ENCODE peak calls at places on chromosomes 11 and 22, in ten cellular contexts. One of them, this sample, is unnamed. For H3K4me1, the result is how much of the 10 kb centered on the place peaks cover.

GRCh38 chr22:23835773-23836144 is 3.0 kb downstream of the DERL3 start:
- DNase-seq in endothelial cell of umbilical vein: no peak
- DNase-seq in breast epithelium: no peak
- DNase-seq in stomach: no peak
- DNase-seq in HCT116: no peak
- DNase-seq in transverse colon: no peak
- DNase-seq in HepG2: no peak
- DNase-seq in vagina: no peak
- DNase-seq in suprapubic skin: peak
- DNase-seq in esophagus muscularis mucosa: no peak
- DNase-seq in this sample: peak

GRCh38 chr11:20109731-20110445 is 50.4 kb downstream of the DBX1 start:
- DNase-seq in endothelial cell of umbilical vein: no peak
- DNase-seq in breast epithelium: no peak
- DNase-seq in stomach: no peak
- DNase-seq in HCT116: no peak
- DNase-seq in transverse colon: no peak
- DNase-seq in HepG2: no peak
- DNase-seq in vagina: no peak
- DNase-seq in suprapubic skin: no peak
- DNase-seq in esophagus muscularis mucosa: no peak
- DNase-seq in this sample: no peak

GRCh38 chr22:17214416-17215043 is 4.7 kb downstream of the ADA2 start:
- DNase-seq in endothelial cell of umbilical vein: no peak
- DNase-seq in breast epithelium: no peak
- DNase-seq in stomach: no peak
- DNase-seq in HCT116: no peak
- DNase-seq in transverse colon: no peak
- DNase-seq in HepG2: no peak
- DNase-seq in vagina: no peak
- DNase-seq in suprapubic skin: no peak
- DNase-seq in esophagus muscularis mucosa: no peak
- DNase-seq in this sample: no peak

GRCh38 chr11:84655729-84656128 is 971.4 kb downstream of the DLG2 start:
- DNase-seq in endothelial cell of umbilical vein: no peak
- DNase-seq in breast epithelium: no peak
- DNase-seq in stomach: no peak
- DNase-seq in HCT116: no peak
- DNase-seq in transverse colon: no peak
- DNase-seq in HepG2: no peak
- DNase-seq in vagina: no peak
- DNase-seq in suprapubic skin: no peak
- DNase-seq in esophagus muscularis mucosa: no peak
- DNase-seq in this sample: no peak

GRCh38 chr22:20494978-20495860 is at the start of gene KLHL22:
- DNase-seq in endothelial cell of umbilical vein: peak
- DNase-seq in breast epithelium: no peak
- DNase-seq in stomach: peak
- DNase-seq in HCT116: no peak
- DNase-seq in transverse colon: peak
- DNase-seq in HepG2: peak
- DNase-seq in vagina: no peak
- DNase-seq in suprapubic skin: peak
- DNase-seq in esophagus muscularis mucosa: no peak
- DNase-seq in this sample: no peak

GRCh38 chr11:69828276-69828970 is 9.2 kb upstream of the FGF3 start:
- DNase-seq in endothelial cell of umbilical vein: no peak
- DNase-seq in breast epithelium: no peak
- DNase-seq in stomach: no peak
- DNase-seq in HCT116: no peak
- DNase-seq in transverse colon: peak
- DNase-seq in HepG2: no peak
- DNase-seq in vagina: no peak
- DNase-seq in suprapubic skin: no peak
- DNase-seq in esophagus muscularis mucosa: no peak
- DNase-seq in this sample: peak

GRCh38 chr11:120871924-120872323 is 152.0 kb upstream of the TBCEL start:
- DNase-seq in endothelial cell of umbilical vein: no peak
- DNase-seq in breast epithelium: no peak
- DNase-seq in stomach: no peak
- DNase-seq in HCT116: no peak
- DNase-seq in transverse colon: no peak
- DNase-seq in HepG2: no peak
- DNase-seq in vagina: no peak
- DNase-seq in suprapubic skin: no peak
- DNase-seq in esophagus muscularis mucosa: no peak
- DNase-seq in this sample: no peak

GRCh38 chr11:69480547-69481392 is 693 bp upstream of the LINC01488 start:
- DNase-seq in endothelial cell of umbilical vein: no peak
- DNase-seq in breast epithelium: peak
- DNase-seq in stomach: no peak
- DNase-seq in HCT116: no peak
- DNase-seq in transverse colon: peak
- DNase-seq in HepG2: peak
- DNase-seq in vagina: no peak
- DNase-seq in suprapubic skin: no peak
- DNase-seq in esophagus muscularis mucosa: no peak
- DNase-seq in this sample: peak

GRCh38 chr11:76674517-76675400 is 4.2 kb upstream of the LRRC32 start:
- DNase-seq in endothelial cell of umbilical vein: no peak
- DNase-seq in breast epithelium: no peak
- DNase-seq in stomach: no peak
- DNase-seq in HCT116: no peak
- DNase-seq in transverse colon: no peak
- DNase-seq in HepG2: no peak
- DNase-seq in vagina: no peak
- DNase-seq in suprapubic skin: no peak
- DNase-seq in esophagus muscularis mucosa: no peak
- DNase-seq in this sample: no peak

GRCh38 chr22:50002791-50003190 is 9.8 kb downstream of the IL17REL start:
- DNase-seq in endothelial cell of umbilical vein: no peak
- DNase-seq in breast epithelium: no peak
- DNase-seq in stomach: no peak
- DNase-seq in HCT116: no peak
- DNase-seq in transverse colon: peak
- DNase-seq in HepG2: no peak
- DNase-seq in vagina: peak
- DNase-seq in suprapubic skin: no peak
- DNase-seq in esophagus muscularis mucosa: no peak
- DNase-seq in this sample: no peak

GRCh38 chr11:35242412-35242811 is 103.4 kb downstream of the CD44 start:
- DNase-seq in endothelial cell of umbilical vein: no peak
- DNase-seq in breast epithelium: no peak
- DNase-seq in stomach: no peak
- DNase-seq in HCT116: no peak
- DNase-seq in transverse colon: no peak
- DNase-seq in HepG2: no peak
- DNase-seq in vagina: no peak
- DNase-seq in suprapubic skin: no peak
- DNase-seq in esophagus muscularis mucosa: no peak
- DNase-seq in this sample: no peak

GRCh38 chr11:55942785-55943392 is 6.7 kb upstream of the OR5I1 start:
- DNase-seq in endothelial cell of umbilical vein: peak
- DNase-seq in breast epithelium: no peak
- DNase-seq in stomach: no peak
- DNase-seq in HCT116: peak
- DNase-seq in transverse colon: no peak
- DNase-seq in HepG2: peak
- DNase-seq in vagina: no peak
- DNase-seq in suprapubic skin: no peak
- DNase-seq in esophagus muscularis mucosa: no peak
- DNase-seq in this sample: no peak

GRCh38 chr22:48248901-48249455 is 1486.5 kb downstream of the TBC1D22A start:
- DNase-seq in endothelial cell of umbilical vein: no peak
- DNase-seq in breast epithelium: no peak
- DNase-seq in stomach: no peak
- DNase-seq in HCT116: no peak
- DNase-seq in transverse colon: no peak
- DNase-seq in HepG2: no peak
- DNase-seq in vagina: no peak
- DNase-seq in suprapubic skin: no peak
- DNase-seq in esophagus muscularis mucosa: no peak
- DNase-seq in this sample: peak

GRCh38 chr11:13238879-13239514 is 38.6 kb upstream of the BMAL1 start:
- DNase-seq in endothelial cell of umbilical vein: peak
- DNase-seq in breast epithelium: no peak
- DNase-seq in stomach: peak
- DNase-seq in HCT116: peak
- DNase-seq in transverse colon: peak
- DNase-seq in HepG2: peak
- DNase-seq in vagina: no peak
- DNase-seq in suprapubic skin: peak
- DNase-seq in esophagus muscularis mucosa: no peak
- DNase-seq in this sample: no peak

GRCh38 chr11:110908401-110909106 is 196.3 kb upstream of the ARHGAP20 start:
- DNase-seq in endothelial cell of umbilical vein: no peak
- DNase-seq in breast epithelium: no peak
- DNase-seq in stomach: no peak
- DNase-seq in HCT116: no peak
- DNase-seq in transverse colon: no peak
- DNase-seq in HepG2: no peak
- DNase-seq in vagina: no peak
- DNase-seq in suprapubic skin: no peak
- DNase-seq in esophagus muscularis mucosa: peak
- DNase-seq in this sample: no peak

GRCh38 chr11:65551572-65552398 is 6.4 kb downstream of the LTBP3 start:
- DNase-seq in endothelial cell of umbilical vein: peak
- DNase-seq in breast epithelium: peak
- DNase-seq in stomach: peak
- DNase-seq in HCT116: peak
- DNase-seq in transverse colon: peak
- DNase-seq in HepG2: peak
- DNase-seq in vagina: no peak
- DNase-seq in suprapubic skin: no peak
- DNase-seq in esophagus muscularis mucosa: no peak
- DNase-seq in this sample: peak

GRCh38 chr11:8356216-8356615 is 92.5 kb upstream of the LMO1 start:
- DNase-seq in endothelial cell of umbilical vein: no peak
- DNase-seq in breast epithelium: no peak
- DNase-seq in stomach: no peak
- DNase-seq in HCT116: no peak
- DNase-seq in transverse colon: no peak
- DNase-seq in HepG2: no peak
- DNase-seq in vagina: no peak
- DNase-seq in suprapubic skin: no peak
- DNase-seq in esophagus muscularis mucosa: no peak
- DNase-seq in this sample: peak
- H3K4me1 ChIP-seq in endothelial cell of umbilical vein: under half
- H3K4me1 ChIP-seq in breast epithelium: under half
- H3K4me1 ChIP-seq in stomach: under half
- H3K4me1 ChIP-seq in HCT116: under half
- H3K4me1 ChIP-seq in transverse colon: under half
- H3K4me1 ChIP-seq in HepG2: under half
- H3K4me1 ChIP-seq in vagina: under half
- H3K4me1 ChIP-seq in suprapubic skin: under half
- H3K4me1 ChIP-seq in esophagus muscularis mucosa: under half
- H3K4me1 ChIP-seq in this sample: under half

GRCh38 chr22:37519268-37520195 is at the start of gene CARD10:
- DNase-seq in endothelial cell of umbilical vein: peak
- DNase-seq in breast epithelium: no peak
- DNase-seq in stomach: peak
- DNase-seq in HCT116: no peak
- DNase-seq in transverse colon: peak
- DNase-seq in HepG2: no peak
- DNase-seq in vagina: no peak
- DNase-seq in suprapubic skin: no peak
- DNase-seq in esophagus muscularis mucosa: no peak
- DNase-seq in this sample: no peak
- TF ChIP-seq POLR2A in endothelial cell of umbilical vein: peak
- TF ChIP-seq POLR2A in breast epithelium: no peak
- TF ChIP-seq POLR2A in stomach: no peak
- TF ChIP-seq POLR2A in HCT116: no peak
- TF ChIP-seq POLR2A in transverse colon: no peak
- TF ChIP-seq POLR2A in HepG2: no peak
- TF ChIP-seq POLR2A in vagina: no peak
- TF ChIP-seq POLR2A in suprapubic skin: no peak
- TF ChIP-seq POLR2A in esophagus muscularis mucosa: no peak
- TF ChIP-seq POLR2A in this sample: no peak

GRCh38 chr11:12220305-12220704 is 109.9 kb downstream of the MICAL2 start:
- DNase-seq in endothelial cell of umbilical vein: peak
- DNase-seq in breast epithelium: no peak
- DNase-seq in stomach: peak
- DNase-seq in HCT116: no peak
- DNase-seq in transverse colon: peak
- DNase-seq in HepG2: no peak
- DNase-seq in vagina: no peak
- DNase-seq in suprapubic skin: no peak
- DNase-seq in esophagus muscularis mucosa: no peak
- DNase-seq in this sample: no peak
- TF ChIP-seq POLR2AphosphoS5 in endothelial cell of umbilical vein: no peak
- TF ChIP-seq POLR2AphosphoS5 in breast epithelium: no peak
- TF ChIP-seq POLR2AphosphoS5 in stomach: peak
- TF ChIP-seq POLR2AphosphoS5 in HCT116: no peak
- TF ChIP-seq POLR2AphosphoS5 in transverse colon: peak
- TF ChIP-seq POLR2AphosphoS5 in HepG2: no peak
- TF ChIP-seq POLR2AphosphoS5 in vagina: no peak
- TF ChIP-seq POLR2AphosphoS5 in suprapubic skin: no peak
- TF ChIP-seq POLR2AphosphoS5 in esophagus muscularis mucosa: peak
- TF ChIP-seq POLR2AphosphoS5 in this sample: no peak

GRCh38 chr11:44944853-44945235 is 5.8 kb downstream of the TP53I11 start:
- DNase-seq in endothelial cell of umbilical vein: no peak
- DNase-seq in breast epithelium: no peak
- DNase-seq in stomach: no peak
- DNase-seq in HCT116: no peak
- DNase-seq in transverse colon: no peak
- DNase-seq in HepG2: no peak
- DNase-seq in vagina: no peak
- DNase-seq in suprapubic skin: no peak
- DNase-seq in esophagus muscularis mucosa: no peak
- DNase-seq in this sample: no peak
- H3K4me1 ChIP-seq in endothelial cell of umbilical vein: under half
- H3K4me1 ChIP-seq in breast epithelium: under half
- H3K4me1 ChIP-seq in stomach: half or more
- H3K4me1 ChIP-seq in HCT116: under half
- H3K4me1 ChIP-seq in transverse colon: under half
- H3K4me1 ChIP-seq in HepG2: under half
- H3K4me1 ChIP-seq in vagina: under half
- H3K4me1 ChIP-seq in suprapubic skin: half or more
- H3K4me1 ChIP-seq in esophagus muscularis mucosa: half or more
- H3K4me1 ChIP-seq in this sample: half or more

This sample was measured in spleen.